ENCODE peak calls at places on chromosomes 1 and 21, in five cellular contexts. One of them, this sample, is unnamed.

GRCh38 chr21:46618738-46619369 is 14.0 kb upstream of the S100B start:
- DNase-seq in astrocyte of the spinal cord: no peak
- DNase-seq in endothelial cell of umbilical vein: no peak
- DNase-seq in NCI-H2081: no peak
- DNase-seq in kidney: no peak
- DNase-seq in this sample: no peak

GRCh38 chr1:161702250-161702649 is 4.8 kb upstream of the FCRLA start:
- DNase-seq in astrocyte of the spinal cord: no peak
- DNase-seq in endothelial cell of umbilical vein: no peak
- DNase-seq in NCI-H2081: no peak
- DNase-seq in kidney: no peak
- DNase-seq in this sample: no peak

GRCh38 chr1:13619909-13620308 is 36.3 kb downstream of the PDPN start:
- DNase-seq in astrocyte of the spinal cord: no peak
- DNase-seq in endothelial cell of umbilical vein: no peak
- DNase-seq in NCI-H2081: no peak
- DNase-seq in kidney: no peak
- DNase-seq in this sample: no peak

GRCh38 chr1:55071477-55071876 is 32.1 kb downstream of the PCSK9 start:
- DNase-seq in astrocyte of the spinal cord: peak
- DNase-seq in endothelial cell of umbilical vein: peak
- DNase-seq in NCI-H2081: peak
- DNase-seq in kidney: no peak
- DNase-seq in this sample: peak

GRCh38 chr1:202274611-202275010 is 67.1 kb downstream of the UBE2T start:
- DNase-seq in astrocyte of the spinal cord: no peak
- DNase-seq in endothelial cell of umbilical vein: peak
- DNase-seq in NCI-H2081: no peak
- DNase-seq in kidney: no peak
- DNase-seq in this sample: peak

GRCh38 chr1:55898191-55898590 is 681.2 kb downstream of the PLPP3 start:
- DNase-seq in astrocyte of the spinal cord: peak
- DNase-seq in endothelial cell of umbilical vein: no peak
- DNase-seq in NCI-H2081: no peak
- DNase-seq in kidney: no peak
- DNase-seq in this sample: no peak

GRCh38 chr1:181554465-181554864 is 71.1 kb downstream of the CACNA1E start:
- DNase-seq in astrocyte of the spinal cord: no peak
- DNase-seq in endothelial cell of umbilical vein: no peak
- DNase-seq in NCI-H2081: no peak
- DNase-seq in kidney: no peak
- DNase-seq in this sample: no peak

GRCh38 chr1:21568809-21569385 is 59.7 kb downstream of the ALPL start:
- DNase-seq in astrocyte of the spinal cord: peak
- DNase-seq in endothelial cell of umbilical vein: no peak
- DNase-seq in NCI-H2081: no peak
- DNase-seq in kidney: peak
- DNase-seq in this sample: no peak

GRCh38 chr1:84782311-84782771 is 92.1 kb upstream of the SSX2IP start:
- DNase-seq in astrocyte of the spinal cord: peak
- DNase-seq in endothelial cell of umbilical vein: peak
- DNase-seq in NCI-H2081: no peak
- DNase-seq in kidney: peak
- DNase-seq in this sample: peak

GRCh38 chr1:84462118-84462517 is 16.9 kb upstream of the RPF1 start:
- DNase-seq in astrocyte of the spinal cord: no peak
- DNase-seq in endothelial cell of umbilical vein: no peak
- DNase-seq in NCI-H2081: no peak
- DNase-seq in kidney: no peak
- DNase-seq in this sample: no peak

GRCh38 chr1:11068556-11069232 is 8.9 kb upstream of the SRM start:
- DNase-seq in astrocyte of the spinal cord: no peak
- DNase-seq in endothelial cell of umbilical vein: no peak
- DNase-seq in NCI-H2081: no peak
- DNase-seq in kidney: peak
- DNase-seq in this sample: no peak

GRCh38 chr1:34808051-34808810 is 15.4 kb downstream of the GJA4 start:
- DNase-seq in astrocyte of the spinal cord: no peak
- DNase-seq in endothelial cell of umbilical vein: no peak
- DNase-seq in NCI-H2081: no peak
- DNase-seq in kidney: no peak
- DNase-seq in this sample: no peak

GRCh38 chr1:31482478-31483011 is 69.5 kb downstream of the SERINC2 start:
- DNase-seq in astrocyte of the spinal cord: no peak
- DNase-seq in endothelial cell of umbilical vein: no peak
- DNase-seq in NCI-H2081: no peak
- DNase-seq in kidney: no peak
- DNase-seq in this sample: no peak

GRCh38 chr1:231160851-231161710 is 777 bp upstream of the TRIM67 start:
- DNase-seq in astrocyte of the spinal cord: no peak
- DNase-seq in endothelial cell of umbilical vein: no peak
- DNase-seq in NCI-H2081: no peak
- DNase-seq in kidney: peak
- DNase-seq in this sample: no peak

GRCh38 chr1:41664861-41665640 is 180.6 kb upstream of the EDN2 start:
- DNase-seq in astrocyte of the spinal cord: peak
- DNase-seq in endothelial cell of umbilical vein: peak
- DNase-seq in NCI-H2081: no peak
- DNase-seq in kidney: peak
- DNase-seq in this sample: peak

GRCh38 chr1:223802602-223803001 is 43.1 kb downstream of the TP53BP2 start:
- DNase-seq in astrocyte of the spinal cord: no peak
- DNase-seq in endothelial cell of umbilical vein: no peak
- DNase-seq in NCI-H2081: no peak
- DNase-seq in kidney: no peak
- DNase-seq in this sample: no peak

GRCh38 chr1:198497326-198498220 is 42.9 kb downstream of the ATP6V1G3 start:
- DNase-seq in astrocyte of the spinal cord: peak
- DNase-seq in endothelial cell of umbilical vein: peak
- DNase-seq in NCI-H2081: no peak
- DNase-seq in kidney: no peak
- DNase-seq in this sample: peak

GRCh38 chr1:231921951-231922350 is 295.4 kb downstream of the DISC1 start:
- DNase-seq in astrocyte of the spinal cord: no peak
- DNase-seq in endothelial cell of umbilical vein: no peak
- DNase-seq in NCI-H2081: no peak
- DNase-seq in kidney: no peak
- DNase-seq in this sample: no peak

GRCh38 chr1:211639500-211640361 is 35.7 kb downstream of the NEK2 start:
- DNase-seq in astrocyte of the spinal cord: peak
- DNase-seq in endothelial cell of umbilical vein: peak
- DNase-seq in NCI-H2081: no peak
- DNase-seq in kidney: no peak
- DNase-seq in this sample: peak

GRCh38 chr1:6753320-6754140 is 31.7 kb upstream of the CAMTA1 start:
- DNase-seq in astrocyte of the spinal cord: no peak
- DNase-seq in endothelial cell of umbilical vein: no peak
- DNase-seq in NCI-H2081: no peak
- DNase-seq in kidney: no peak
- DNase-seq in this sample: no peak

GRCh38 chr21:45584786-45585185 is 42.5 kb upstream of the SLC19A1 start:
- DNase-seq in astrocyte of the spinal cord: no peak
- DNase-seq in endothelial cell of umbilical vein: no peak
- DNase-seq in NCI-H2081: no peak
- DNase-seq in kidney: no peak
- DNase-seq in this sample: no peak

GRCh38 chr1:163163861-163164582 is 38.7 kb downstream of the RGS5 start:
- DNase-seq in astrocyte of the spinal cord: peak
- DNase-seq in endothelial cell of umbilical vein: no peak
- DNase-seq in NCI-H2081: no peak
- DNase-seq in kidney: no peak
- DNase-seq in this sample: no peak

GRCh38 chr1:63772201-63772600 is 1.6 kb upstream of the ROR1 start:
- DNase-seq in astrocyte of the spinal cord: no peak
- DNase-seq in endothelial cell of umbilical vein: no peak
- DNase-seq in NCI-H2081: no peak
- DNase-seq in kidney: no peak
- DNase-seq in this sample: no peak

GRCh38 chr1:80917826-80918225 is 882.9 kb upstream of the ADGRL2 start:
- DNase-seq in astrocyte of the spinal cord: no peak
- DNase-seq in endothelial cell of umbilical vein: no peak
- DNase-seq in NCI-H2081: no peak
- DNase-seq in kidney: no peak
- DNase-seq in this sample: no peak